ENCODE peak calls at places on chromosomes 7 and 10, in seven cellular contexts. One of them, this sample, is unnamed.

GRCh38 chr10:129971381-129972144 is 7.5 kb upstream of the EBF3 start:
- DNase-seq in colonic mucosa: peak; percentile 53
- DNase-seq in AG04450: no peak
- DNase-seq in A549: peak; percentile 63
- DNase-seq in AG04449: no peak
- DNase-seq in Peyer's patch: no peak
- DNase-seq in mucosa of descending colon: peak; percentile 72
- DNase-seq in this sample: no peak

GRCh38 chr7:139850906-139851305 is 21.8 kb downstream of the TBXAS1 start:
- DNase-seq in colonic mucosa: no peak
- DNase-seq in mucosa of descending colon: no peak
- DNase-seq in AG04450: no peak
- DNase-seq in Peyer's patch: no peak
- DNase-seq in AG04449: no peak
- DNase-seq in A549: no peak
- DNase-seq in this sample: no peak

GRCh38 chr7:90320801-90321494 is at the start of gene FAM237B:
- DNase-seq in A549: peak; percentile 41
- DNase-seq in mucosa of descending colon: peak; percentile 30
- DNase-seq in colonic mucosa: no peak
- DNase-seq in Peyer's patch: no peak
- DNase-seq in AG04450: no peak
- DNase-seq in AG04449: no peak
- DNase-seq in this sample: no peak

GRCh38 chr10:109880886-109881467 is 42.3 kb downstream of the XPNPEP1 start:
- DNase-seq in Peyer's patch: no peak
- DNase-seq in mucosa of descending colon: no peak
- DNase-seq in colonic mucosa: no peak
- DNase-seq in AG04450: no peak
- DNase-seq in AG04449: no peak
- DNase-seq in A549: no peak
- DNase-seq in this sample: no peak

GRCh38 chr10:17453377-17454091 is 861 bp downstream of the ST8SIA6 start:
- DNase-seq in A549: peak; percentile 46
- DNase-seq in colonic mucosa: peak; percentile 61
- DNase-seq in AG04450: no peak
- DNase-seq in Peyer's patch: peak; percentile 62
- DNase-seq in AG04449: no peak
- DNase-seq in mucosa of descending colon: peak; percentile 79
- DNase-seq in this sample: no peak

GRCh38 chr7:74092964-74093339 is 9.3 kb downstream of the LIMK1 start:
- DNase-seq in mucosa of descending colon: peak; percentile 58
- DNase-seq in colonic mucosa: no peak
- DNase-seq in AG04449: no peak
- DNase-seq in AG04450: no peak
- DNase-seq in A549: no peak
- DNase-seq in Peyer's patch: peak; percentile 78
- DNase-seq in this sample: peak; percentile 65

GRCh38 chr7:28813238-28813962 is 144.7 kb downstream of the TRIL start:
- DNase-seq in colonic mucosa: no peak
- DNase-seq in mucosa of descending colon: no peak
- DNase-seq in AG04449: no peak
- DNase-seq in Peyer's patch: no peak
- DNase-seq in AG04450: no peak
- DNase-seq in A549: no peak
- DNase-seq in this sample: no peak

GRCh38 chr7:42493436-42494198 is 256.6 kb upstream of the GLI3 start:
- DNase-seq in colonic mucosa: peak; percentile 63
- DNase-seq in mucosa of descending colon: peak; percentile 53
- DNase-seq in Peyer's patch: peak; percentile 67
- DNase-seq in AG04450: peak; percentile 55
- DNase-seq in AG04449: peak; percentile 41
- DNase-seq in A549: peak; percentile 17
- DNase-seq in this sample: no peak

GRCh38 chr7:94655884-94656657 is at the start of gene SGCE:
- DNase-seq in A549: peak; percentile 88
- DNase-seq in AG04449: no peak
- DNase-seq in Peyer's patch: peak; percentile 74
- DNase-seq in AG04450: peak; percentile 50
- DNase-seq in mucosa of descending colon: peak; percentile 70
- DNase-seq in colonic mucosa: peak; percentile 69
- DNase-seq in this sample: no peak

GRCh38 chr7:137999496-138000080 is 2.3 kb downstream of the CREB3L2 start:
- DNase-seq in mucosa of descending colon: no peak
- DNase-seq in AG04449: no peak
- DNase-seq in A549: no peak
- DNase-seq in AG04450: no peak
- DNase-seq in Peyer's patch: no peak
- DNase-seq in colonic mucosa: no peak
- DNase-seq in this sample: no peak

GRCh38 chr10:75401569-75402485 is at the start of gene ZNF503:
- DNase-seq in colonic mucosa: peak; percentile 95
- DNase-seq in mucosa of descending colon: peak; percentile 95
- DNase-seq in AG04449: peak; percentile 76
- DNase-seq in Peyer's patch: peak; percentile 95
- DNase-seq in A549: peak; percentile 97
- DNase-seq in AG04450: peak; percentile 95
- DNase-seq in this sample: peak; percentile 87

GRCh38 chr10:62851449-62851848 is 35.3 kb upstream of the EGR2 start:
- DNase-seq in colonic mucosa: no peak
- DNase-seq in A549: peak; percentile 16
- DNase-seq in mucosa of descending colon: no peak
- DNase-seq in AG04449: no peak
- DNase-seq in Peyer's patch: no peak
- DNase-seq in AG04450: no peak
- DNase-seq in this sample: no peak

GRCh38 chr7:102012941-102013461 is 195.6 kb downstream of the CUX1 start:
- DNase-seq in AG04450: peak; percentile 43
- DNase-seq in AG04449: peak; percentile 16
- DNase-seq in colonic mucosa: no peak
- DNase-seq in Peyer's patch: no peak
- DNase-seq in mucosa of descending colon: no peak
- DNase-seq in A549: peak; percentile 82
- DNase-seq in this sample: no peak

GRCh38 chr7:103867874-103868273 is 121.6 kb downstream of the RELN start:
- DNase-seq in Peyer's patch: no peak
- DNase-seq in mucosa of descending colon: no peak
- DNase-seq in A549: no peak
- DNase-seq in AG04449: no peak
- DNase-seq in AG04450: no peak
- DNase-seq in colonic mucosa: no peak
- DNase-seq in this sample: no peak

GRCh38 chr7:117399820-117400422 is 27.4 kb downstream of the ASZ1 start:
- DNase-seq in A549: no peak
- DNase-seq in mucosa of descending colon: no peak
- DNase-seq in colonic mucosa: no peak
- DNase-seq in AG04450: no peak
- DNase-seq in Peyer's patch: no peak
- DNase-seq in AG04449: no peak
- DNase-seq in this sample: no peak

GRCh38 chr7:114879554-114879953 is 42.3 kb upstream of the MDFIC start:
- DNase-seq in AG04449: peak; percentile 55
- DNase-seq in Peyer's patch: no peak
- DNase-seq in A549: no peak
- DNase-seq in mucosa of descending colon: no peak
- DNase-seq in colonic mucosa: no peak
- DNase-seq in AG04450: peak; percentile 33
- DNase-seq in this sample: no peak

GRCh38 chr10:68560916-68561691 is 967 bp downstream of the TET1 start:
- DNase-seq in AG04449: no peak
- DNase-seq in A549: no peak
- DNase-seq in colonic mucosa: no peak
- DNase-seq in mucosa of descending colon: peak; percentile 37
- DNase-seq in AG04450: no peak
- DNase-seq in Peyer's patch: no peak
- DNase-seq in this sample: no peak

GRCh38 chr10:52951819-52952218 is 179.2 kb upstream of the MBL2 start:
- DNase-seq in AG04449: no peak
- DNase-seq in AG04450: peak; percentile 2
- DNase-seq in colonic mucosa: peak; percentile 79
- DNase-seq in mucosa of descending colon: peak; percentile 70
- DNase-seq in A549: peak; percentile 33
- DNase-seq in Peyer's patch: peak; percentile 62
- DNase-seq in this sample: no peak

GRCh38 chr10:113961261-113961938 is 82.3 kb upstream of the ADRB1 start:
- DNase-seq in Peyer's patch: peak; percentile 69
- DNase-seq in A549: no peak
- DNase-seq in AG04450: no peak
- DNase-seq in colonic mucosa: peak; percentile 57
- DNase-seq in AG04449: no peak
- DNase-seq in mucosa of descending colon: peak; percentile 40
- DNase-seq in this sample: no peak

GRCh38 chr7:17996442-17997223 is 31.0 kb downstream of the PRPS1L1 start:
- DNase-seq in A549: no peak
- DNase-seq in Peyer's patch: no peak
- DNase-seq in AG04449: no peak
- DNase-seq in AG04450: no peak
- DNase-seq in colonic mucosa: no peak
- DNase-seq in mucosa of descending colon: no peak
- DNase-seq in this sample: no peak

GRCh38 chr7:115721293-115721920 is 309.2 kb downstream of the TFEC start:
- DNase-seq in AG04449: no peak
- DNase-seq in AG04450: no peak
- DNase-seq in mucosa of descending colon: no peak
- DNase-seq in A549: no peak
- DNase-seq in colonic mucosa: no peak
- DNase-seq in Peyer's patch: no peak
- DNase-seq in this sample: no peak

GRCh38 chr10:132663666-132664365 is 122.1 kb downstream of the NKX6-2 start:
- DNase-seq in AG04450: no peak
- DNase-seq in AG04449: no peak
- DNase-seq in Peyer's patch: no peak
- DNase-seq in A549: no peak
- DNase-seq in mucosa of descending colon: no peak
- DNase-seq in colonic mucosa: no peak
- DNase-seq in this sample: no peak

GRCh38 chr7:110246118-110246517 is 844.8 kb upstream of the LRRN3 start:
- DNase-seq in Peyer's patch: no peak
- DNase-seq in mucosa of descending colon: no peak
- DNase-seq in AG04450: no peak
- DNase-seq in AG04449: no peak
- DNase-seq in colonic mucosa: no peak
- DNase-seq in A549: no peak
- DNase-seq in this sample: no peak

GRCh38 chr7:56605146-56605545 is 488.9 kb upstream of the NUPR2 start:
- DNase-seq in colonic mucosa: no peak
- DNase-seq in mucosa of descending colon: no peak
- DNase-seq in AG04450: no peak
- DNase-seq in Peyer's patch: no peak
- DNase-seq in A549: no peak
- DNase-seq in AG04449: no peak
- DNase-seq in this sample: no peak

GRCh38 chr7:1908823-1909420 is 238.8 kb downstream of the ELFN1 start:
- DNase-seq in AG04450: no peak
- DNase-seq in colonic mucosa: no peak
- DNase-seq in Peyer's patch: no peak
- DNase-seq in AG04449: no peak
- DNase-seq in mucosa of descending colon: no peak
- DNase-seq in A549: no peak
- DNase-seq in this sample: no peak

GRCh38 chr7:1910827-1911226 is 240.8 kb downstream of the ELFN1 start:
- DNase-seq in A549: no peak
- DNase-seq in AG04450: no peak
- DNase-seq in AG04449: no peak
- DNase-seq in colonic mucosa: no peak
- DNase-seq in Peyer's patch: no peak
- DNase-seq in mucosa of descending colon: no peak
- DNase-seq in this sample: no peak

GRCh38 chr7:1910081-1910685 is 240.1 kb downstream of the ELFN1 start:
- DNase-seq in AG04449: no peak
- DNase-seq in A549: no peak
- DNase-seq in mucosa of descending colon: no peak
- DNase-seq in colonic mucosa: no peak
- DNase-seq in AG04450: no peak
- DNase-seq in Peyer's patch: no peak
- DNase-seq in this sample: no peak

GRCh38 chr7:1907751-1908365 is 237.8 kb downstream of the ELFN1 start:
- DNase-seq in colonic mucosa: no peak
- DNase-seq in A549: no peak
- DNase-seq in mucosa of descending colon: no peak
- DNase-seq in Peyer's patch: no peak
- DNase-seq in AG04450: no peak
- DNase-seq in AG04449: no peak
- DNase-seq in this sample: no peak

GRCh38 chr7:1909476-1909875 is 239.4 kb downstream of the ELFN1 start:
- DNase-seq in colonic mucosa: no peak
- DNase-seq in AG04449: no peak
- DNase-seq in mucosa of descending colon: no peak
- DNase-seq in AG04450: no peak
- DNase-seq in A549: no peak
- DNase-seq in Peyer's patch: no peak
- DNase-seq in this sample: no peak
- TF ChIP-seq CTCF in colonic mucosa: no peak
- TF ChIP-seq CTCF in AG04449: no peak
- TF ChIP-seq CTCF in mucosa of descending colon: no peak
- TF ChIP-seq CTCF in AG04450: no peak
- TF ChIP-seq CTCF in A549: no peak
- TF ChIP-seq CTCF in Peyer's patch: no peak
- TF ChIP-seq CTCF in this sample: no peak

GRCh38 chr7:45078199-45078681 is 10.5 kb downstream of the NACAD start:
- DNase-seq in mucosa of descending colon: no peak
- DNase-seq in AG04449: no peak
- DNase-seq in colonic mucosa: no peak
- DNase-seq in Peyer's patch: peak; percentile 40
- DNase-seq in AG04450: no peak
- DNase-seq in A549: no peak
- DNase-seq in this sample: no peak
- TF ChIP-seq CTCF in mucosa of descending colon: no peak
- TF ChIP-seq CTCF in AG04449: no peak
- TF ChIP-seq CTCF in colonic mucosa: no peak
- TF ChIP-seq CTCF in Peyer's patch: no peak
- TF ChIP-seq CTCF in AG04450: no peak
- TF ChIP-seq CTCF in A549: no peak
- TF ChIP-seq CTCF in this sample: no peak

GRCh38 chr7:154509192-154509591 is 457.0 kb downstream of the DPP6 start:
- DNase-seq in A549: no peak
- DNase-seq in AG04449: no peak
- DNase-seq in Peyer's patch: no peak
- DNase-seq in AG04450: no peak
- DNase-seq in colonic mucosa: no peak
- DNase-seq in mucosa of descending colon: no peak
- DNase-seq in this sample: no peak
- TF ChIP-seq CTCF in A549: no peak
- TF ChIP-seq CTCF in AG04449: no peak
- TF ChIP-seq CTCF in Peyer's patch: no peak
- TF ChIP-seq CTCF in AG04450: no peak
- TF ChIP-seq CTCF in colonic mucosa: no peak
- TF ChIP-seq CTCF in mucosa of descending colon: no peak
- TF ChIP-seq CTCF in this sample: no peak

DNA sequence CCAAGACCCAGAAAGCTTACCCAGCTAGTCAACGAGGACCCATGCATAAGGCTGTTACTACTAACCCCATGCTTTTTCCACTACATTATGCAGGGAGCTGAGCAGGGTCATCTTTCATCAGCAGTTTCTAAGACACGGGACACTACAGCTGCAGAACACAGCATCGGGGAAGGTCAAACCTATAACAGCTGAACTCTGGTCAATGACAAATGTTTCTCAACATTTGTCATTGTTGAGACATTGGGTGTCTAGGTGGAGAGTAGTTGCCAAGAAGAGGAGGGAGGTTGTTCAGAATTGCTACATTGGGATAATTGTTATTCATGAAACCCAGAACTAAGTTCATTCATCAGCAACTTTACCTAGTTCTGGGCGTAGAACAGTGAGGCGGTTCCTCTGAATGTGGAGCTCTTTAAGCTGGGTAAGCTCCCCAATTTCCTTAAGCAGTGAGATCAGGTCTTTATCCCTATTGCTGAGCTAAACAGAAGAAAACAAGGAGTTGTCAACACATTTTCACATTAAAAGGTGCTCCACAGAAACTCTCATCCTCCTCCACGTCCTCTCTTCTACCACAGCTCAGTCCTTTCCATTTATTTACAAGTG is 105.6 kb downstream of the ZNF22 start:
- DNase-seq in AG04449: no peak
- DNase-seq in A549: no peak
- DNase-seq in AG04450: no peak
- DNase-seq in colonic mucosa: no peak
- DNase-seq in mucosa of descending colon: no peak
- DNase-seq in Peyer's patch: no peak
- DNase-seq in this sample: no peak
- TF ChIP-seq CTCF in AG04449: no peak
- TF ChIP-seq CTCF in A549: no peak
- TF ChIP-seq CTCF in AG04450: no peak
- TF ChIP-seq CTCF in colonic mucosa: no peak
- TF ChIP-seq CTCF in mucosa of descending colon: no peak
- TF ChIP-seq CTCF in Peyer's patch: no peak
- TF ChIP-seq CTCF in this sample: no peak

This sample was measured in CD14-positive monocyte.